ENCODE peak calls at places on chromosomes 16 and 17, in four cellular contexts. X is head of caudate nucleus, P is upper lobe of right lung, S is NCI-H1436. Z is an unnamed sample.
A peak's percentile ranks its signal among the peaks of the same experiment; 100 is the strongest.

GRCh38 chr17:77957215-77957868 is 1.2 kb upstream of the TNRC6C start:
- DNase-seq in X (no peak), P (no peak), S (no peak), Z (no peak)

GRCh38 chr17:11511696-11512095 is 86.6 kb upstream of the DNAH9 start:
- DNase-seq in X (no peak), P (no peak), S (no peak), Z (no peak)

GRCh38 chr17:560379-560935 is 154.2 kb downstream of the VPS53 start:
- DNase-seq in X (no peak), P (no peak), S (no peak), Z (no peak)

GRCh38 chr17:58176200-58176599 is 9.4 kb downstream of the OR4D2 start:
- DNase-seq in X (no peak), P (no peak), S (no peak), Z (no peak)

GRCh38 chr16:85062728-85063336 is 35.2 kb downstream of the KIAA0513 start:
- DNase-seq in X (peak; percentile 33), P (no peak), S (no peak), Z (no peak)

GRCh38 chr17:8991514-8992285 is 26.2 kb upstream of the PIK3R5 start:
- DNase-seq in X (peak; percentile 62), P (no peak), S (peak; percentile 51), Z (peak; percentile 34)

GRCh38 chr17:8426802-8427201 is 8.9 kb upstream of the NDEL1 start:
- DNase-seq in X (no peak), P (peak; percentile 27), S (no peak), Z (no peak)

GRCh38 chr17:7854851-7855642 is at the start of gene TMEM88:
- DNase-seq in X (no peak), P (peak; percentile 65), S (no peak), Z (no peak)

GRCh38 chr17:54405826-54406225 is 494.8 kb upstream of the TOM1L1 start:
- DNase-seq in X (no peak), P (no peak), S (no peak), Z (no peak)

GRCh38 chr16:3730161-3731125 is 13.1 kb upstream of the TRAP1 start:
- DNase-seq in X (no peak), P (peak; percentile 56), S (no peak), Z (no peak)

GRCh38 chr17:75019710-75020109 is 7.2 kb downstream of the MRPL58 start:
- DNase-seq in X (no peak), P (no peak), S (no peak), Z (no peak)

GRCh38 chr16:31421587-31421986 is 6.6 kb downstream of the COX6A2 start:
- DNase-seq in X (no peak), P (peak; percentile 21), S (no peak), Z (no peak)

GRCh38 chr16:89924298-89924924 is 1.3 kb downstream of the TUBB3 start:
- DNase-seq in X (peak; percentile 52), P (no peak), S (peak; percentile 42), Z (peak; percentile 70)

GRCh38 chr16:4882633-4883285 is 35.5 kb downstream of the UBN1 start:
- DNase-seq in X (no peak), P (no peak), S (no peak), Z (peak; percentile 16)

GRCh38 chr16:14302399-14303181 is 231.5 kb downstream of the MRTFB start:
- DNase-seq in X (no peak), P (no peak), S (peak; percentile 34), Z (no peak)

GRCh38 chr17:40530988-40531971 is 29.9 kb upstream of the TNS4 start:
- DNase-seq in X (no peak), P (peak; percentile 57), S (no peak), Z (no peak)

GRCh38 chr17:79216826-79217225 is 142.2 kb downstream of the ENGASE start:
- DNase-seq in X (no peak), P (no peak), S (no peak), Z (no peak)